ENCODE peak calls at places on chromosomes 2 and 18, in five cellular contexts. E, A, G, Z and O are unnamed samples.

GRCh38 chr2:73821227-73821626 is 7.5 kb upstream of the STAMBP start:
- DNase-seq in A (no peak), G (no peak), E (no peak), Z (no peak), O (no peak)

GRCh38 chr18:69890558-69890957 is 57.1 kb downstream of the CD226 start:
- DNase-seq in A (no peak), E (no peak), Z (no peak), G (no peak), O (no peak)

GRCh38 chr2:128415768-128416039 is 97.0 kb upstream of the HS6ST1 start:
- DNase-seq in G (no peak), A (no peak), E (no peak), Z (no peak), O (no peak)

GRCh38 chr2:120904825-120905224 is 169.2 kb downstream of the GLI2 start:
- DNase-seq in E (no peak), A (no peak), G (no peak), Z (no peak), O (no peak)

GRCh38 chr2:128536925-128537620 is 218.4 kb upstream of the HS6ST1 start:
- DNase-seq in E (peak; percentile 10), G (peak; percentile 80), A (peak; percentile 59), Z (no peak), O (no peak)

GRCh38 chr2:9843229-9844035 is at the start of gene TAF1B:
- DNase-seq in G (peak; percentile 90), A (peak; percentile 93), Z (peak; percentile 89), E (peak; percentile 96), O (peak; percentile 93)

GRCh38 chr18:30623401-30624065 is 419.0 kb downstream of the DSC3 start:
- DNase-seq in E (no peak), Z (no peak), G (no peak), A (no peak), O (no peak)

GRCh38 chr2:73156539-73157124 is 43.9 kb upstream of the RAB11FIP5 start:
- DNase-seq in Z (peak; percentile 56), A (peak; percentile 89), G (peak; percentile 62), E (peak; percentile 58), O (peak; percentile 46)

GRCh38 chr2:31086585-31086984 is 51.7 kb downstream of the GALNT14 start:
- DNase-seq in Z (no peak), E (no peak), A (no peak), G (no peak), O (no peak)

GRCh38 chr18:55483472-55483871 is 104.5 kb downstream of the TCF4 start:
- DNase-seq in A (no peak), Z (no peak), G (no peak), E (no peak), O (no peak)

GRCh38 chr2:142989276-142990204 is 112.1 kb downstream of the KYNU start:
- DNase-seq in A (no peak), E (peak; percentile 6), G (peak; percentile 44), Z (no peak), O (no peak)

GRCh38 chr2:207286106-207286505 is 120.4 kb upstream of the KLF7 start:
- DNase-seq in E (no peak), Z (no peak), A (no peak), G (no peak), O (no peak)

GRCh38 chr2:207285451-207285771 is 119.7 kb upstream of the KLF7 start:
- DNase-seq in E (no peak), Z (no peak), A (no peak), G (no peak), O (no peak)

GRCh38 chr2:207282916-207283315 is 117.2 kb upstream of the KLF7 start:
- DNase-seq in E (no peak), A (no peak), Z (no peak), G (no peak), O (no peak)

GRCh38 chr2:207284556-207285450 is 119.1 kb upstream of the KLF7 start:
- DNase-seq in Z (no peak), A (no peak), G (no peak), E (no peak), O (no peak)

DNA sequence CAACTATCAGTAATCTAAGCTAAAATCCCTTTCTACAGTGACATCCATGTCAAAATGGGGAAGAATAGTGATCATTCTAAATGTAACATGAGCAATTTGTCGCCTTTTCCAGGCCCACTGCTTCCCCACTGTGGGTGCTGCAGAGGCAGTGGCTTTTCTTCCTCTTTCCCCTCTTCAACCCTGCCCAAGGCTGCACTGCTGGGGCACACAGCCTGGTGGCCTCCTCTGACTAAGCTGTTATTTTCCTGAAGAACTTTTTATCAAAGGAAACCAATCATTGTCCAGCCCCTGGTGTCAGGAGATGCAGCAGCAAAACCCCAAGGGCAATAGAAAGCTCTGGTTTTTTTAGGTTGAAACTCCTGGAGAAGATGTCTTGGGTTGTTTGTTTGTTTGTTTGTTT is 117.6 kb upstream of the KLF7 start:
- DNase-seq in Z (no peak), G (no peak), A (no peak), E (no peak), O (no peak)
- TF ChIP-seq EP300 in Z (no peak), G (no peak), A (no peak), E (no peak), O (no peak)

GRCh38 chr2:191170301-191170636 is 19.5 kb upstream of the STAT4 start:
- DNase-seq in A (no peak), E (no peak), G (no peak), Z (no peak), O (no peak)

GRCh38 chr2:191166756-191167445 is 16.1 kb upstream of the STAT4 start:
- DNase-seq in Z (no peak), A (no peak), G (no peak), E (no peak), O (no peak)

GRCh38 chr2:191169456-191170300 is 18.9 kb upstream of the STAT4 start:
- DNase-seq in Z (no peak), A (no peak), G (no peak), E (no peak), O (no peak)

GRCh38 chr2:191166111-191166755 is 15.4 kb upstream of the STAT4 start:
- DNase-seq in E (no peak), Z (no peak), G (peak; percentile 69), A (no peak), O (no peak)

DNA sequence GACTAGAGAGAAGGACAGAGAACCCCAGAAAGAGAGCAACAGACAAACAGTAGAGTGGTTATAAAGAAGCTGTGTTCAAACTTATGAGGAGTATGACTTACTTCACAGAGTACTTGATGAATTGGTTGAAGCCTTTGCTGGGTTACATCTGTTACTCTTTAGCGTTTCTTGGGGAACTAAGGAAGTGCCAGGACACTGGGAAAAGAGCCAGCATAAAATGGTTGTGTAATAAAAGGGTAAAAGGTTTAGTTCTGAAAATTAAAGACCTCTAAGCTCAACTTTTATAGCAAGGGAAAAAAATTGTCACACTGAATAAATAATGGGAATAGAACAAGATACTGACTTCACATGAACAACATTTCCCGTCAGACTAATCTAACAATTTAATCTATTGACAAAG is 17.0 kb upstream of the STAT4 start:
- DNase-seq in G (no peak), A (no peak), E (no peak), Z (no peak), O (no peak)
- H3K4me3 ChIP-seq in G (no peak overlapping the region), A (no peak overlapping the region), E (no peak overlapping the region), Z (no peak overlapping the region), O (no peak overlapping the region)

GRCh38 chr2:15834381-15835031 is 105.8 kb upstream of the MYCN start:
- DNase-seq in G (no peak), Z (no peak), E (no peak), A (no peak), O (no peak)
- H3K9me3 ChIP-seq in G (no peaks in the 10 kb centered on the region), Z (no peaks in the 10 kb centered on the region), E (no peaks in the 10 kb centered on the region), A (no peaks in the 10 kb centered on the region), O (no peaks in the 10 kb centered on the region)

GRCh38 chr2:60439219-60439974 is 114.1 kb downstream of the BCL11A start:
- DNase-seq in A (no peak), E (no peak), Z (peak; percentile 62), G (no peak), O (no peak)
- TF ChIP-seq EP300 in A (no peak), E (no peak), Z (no peak), G (no peak), O (no peak)

DNA sequence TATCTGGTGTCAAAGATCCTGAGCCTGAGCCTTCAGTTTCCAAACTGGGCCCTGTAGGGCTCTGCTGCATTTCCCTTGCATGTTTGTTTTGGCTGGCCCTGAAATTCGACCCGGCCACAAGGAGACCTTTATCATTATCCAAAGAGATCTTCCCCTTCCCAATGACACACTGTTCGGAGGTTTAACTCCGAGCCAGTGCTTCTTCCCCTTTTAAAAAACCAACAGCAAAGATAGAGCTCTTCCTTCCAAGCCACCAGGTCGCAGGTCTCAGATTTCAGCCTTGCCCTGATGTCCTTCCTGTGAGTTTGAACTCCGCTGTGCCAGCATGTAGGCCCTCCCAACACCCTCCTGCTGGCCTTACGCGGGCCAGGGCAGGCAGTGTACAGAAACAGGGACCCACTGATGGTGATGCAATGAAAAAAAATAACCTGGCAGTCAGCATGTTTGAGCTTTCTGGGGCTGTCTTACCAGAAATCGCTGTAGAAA is 53.1 kb downstream of the FECH start:
- DNase-seq in A (peak; percentile 52), Z (no peak), E (no peak), G (peak; percentile 49), O (no peak)
- H3K4me3 ChIP-seq in A (no peak overlapping the region), Z (no peak overlapping the region), E (no peak overlapping the region), G (peak overlapping the region; percentile 33), O (no peak overlapping the region)

DNA sequence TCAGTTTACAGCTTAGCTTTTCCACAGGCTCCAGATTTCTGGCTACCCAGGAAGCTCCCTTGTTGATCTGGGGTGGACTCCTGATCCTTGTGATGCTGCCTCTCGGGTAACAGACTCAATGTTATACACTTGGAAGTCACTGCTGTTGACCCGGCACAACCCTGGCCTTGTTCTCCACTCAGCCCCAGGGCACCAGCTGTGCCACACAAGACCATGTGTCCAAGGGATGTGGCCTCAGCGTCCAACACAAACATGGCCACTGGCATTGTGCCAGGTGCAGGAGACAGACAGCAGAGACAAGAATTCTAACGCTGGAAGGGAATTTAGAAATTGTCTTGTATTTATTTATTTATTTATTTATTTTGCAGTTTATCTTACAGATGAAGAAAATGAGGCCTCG is 39.0 kb upstream of the PPP4R1 start:
- DNase-seq in G (peak; percentile 57), Z (no peak), E (no peak), A (no peak), O (no peak)
- H3K9me3 ChIP-seq in G (no peaks in the 10 kb centered on the region), Z (no peaks in the 10 kb centered on the region), E (no peaks in the 10 kb centered on the region), A (no peaks in the 10 kb centered on the region), O (no peaks in the 10 kb centered on the region)

GRCh38 chr2:119544075-119545031 is at the start of gene CFAP221:
- DNase-seq in A (peak; percentile 93), E (peak; percentile 53), Z (peak; percentile 74), G (peak; percentile 60), O (peak; percentile 64)
- TF ChIP-seq EP300 in A (no peak), E (no peak), Z (no peak), G (no peak), O (no peak)

DNA sequence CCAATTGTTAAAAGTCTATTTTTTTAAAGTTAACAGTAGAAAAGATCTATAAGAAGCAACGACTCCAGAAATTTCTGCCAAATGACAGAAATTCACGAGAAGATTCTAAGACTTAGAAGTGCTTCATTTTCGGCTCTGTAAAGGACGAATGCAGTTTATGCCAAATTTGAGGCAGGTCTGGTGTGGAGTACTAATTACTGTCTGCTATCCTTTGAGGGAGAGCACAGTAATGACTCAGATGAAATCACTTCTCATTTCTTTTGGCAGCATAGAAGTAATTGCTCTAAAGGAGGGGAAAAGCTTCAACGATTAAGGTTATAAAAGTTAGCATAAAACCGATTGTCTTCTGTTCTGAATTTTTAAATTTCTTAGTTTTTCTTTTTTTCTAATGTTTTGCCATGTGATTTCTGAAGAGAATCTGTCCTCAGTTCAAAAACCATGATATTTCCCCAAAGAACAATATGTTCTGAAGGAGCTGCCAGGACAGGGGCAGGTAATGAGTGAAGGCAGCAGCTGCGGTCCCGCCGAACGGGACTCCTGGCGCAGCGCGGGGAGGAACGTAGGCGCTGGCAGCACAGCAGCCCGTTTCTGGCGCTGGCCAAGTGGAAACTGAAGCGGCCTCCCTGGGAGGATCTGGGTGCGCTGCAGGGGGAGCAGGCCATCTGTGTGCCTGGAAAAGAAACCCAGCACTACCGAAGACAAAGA is 11.5 kb downstream of the G6PC2 start:
- DNase-seq in E (no peak), Z (no peak), G (no peak), A (peak; percentile 62), O (peak; percentile 27)
- H3K4me3 ChIP-seq in E (no peak overlapping the region), Z (no peak overlapping the region), G (no peak overlapping the region), A (no peak overlapping the region), O (no peak overlapping the region)